ENCODE peak calls at places on chromosomes 4 and X, in ten cellular contexts. V is GM23338; I is upper lobe of left lung; P is Caco-2; E is colonic mucosa; H is tibial artery; Z is body of pancreas; W is right lobe of liver; K is CD8-positive, alpha-beta T cell; G is stomach. D is an unnamed sample. For H3K4me1, the result is how much of the 10 kb centered on the place peaks cover.

GRCh38 chr4:139950568-139950967 is 203.4 kb downstream of the MAML3 start:
- DNase-seq in V (no peak), I (peak), P (no peak), E (no peak), H (no peak), Z (no peak), W (no peak), K (no peak), G (no peak), D (no peak)

GRCh38 chr4:188400456-188400855 is 261.2 kb downstream of the TRIML1 start:
- DNase-seq in V (peak), I (no peak), P (no peak), E (no peak), H (no peak), Z (no peak), W (no peak), K (no peak), G (no peak), D (peak)

GRCh38 chrX:50913520-50913919 is 3.0 kb downstream of the BMP15 start:
- DNase-seq in V (no peak), I (no peak), P (no peak), E (no peak), H (no peak), Z (no peak), W (no peak), K (no peak), G (no peak), D (no peak)

GRCh38 chr4:23884261-23884660 is 5.6 kb downstream of the PPARGC1A start:
- DNase-seq in V (no peak), I (no peak), P (no peak), E (no peak), H (no peak), Z (no peak), W (no peak), K (no peak), G (no peak), D (no peak)

GRCh38 chr4:102420563-102421221 is 75.4 kb upstream of the SLC39A8 start:
- DNase-seq in V (peak), I (no peak), P (no peak), E (no peak), H (no peak), Z (no peak), W (no peak), K (no peak), G (no peak), D (peak)

GRCh38 chr4:104487105-104487504 is 7.6 kb downstream of the CXXC4 start:
- DNase-seq in V (peak), I (no peak), P (no peak), E (no peak), H (no peak), Z (peak), W (no peak), K (no peak), G (no peak), D (peak)

GRCh38 chr4:13248621-13249298 is 235.4 kb downstream of the RAB28 start:
- DNase-seq in V (peak), I (no peak), P (no peak), E (no peak), H (no peak), Z (no peak), W (no peak), K (no peak), G (no peak), D (peak)

GRCh38 chr4:53782468-53782865 is 191.2 kb upstream of the LNX1 start:
- DNase-seq in V (no peak), I (no peak), P (no peak), E (no peak), H (no peak), Z (no peak), W (no peak), K (no peak), G (no peak), D (no peak)

GRCh38 chr4:122583906-122584305 is 37.0 kb downstream of the IL21 start:
- DNase-seq in V (no peak), I (no peak), P (no peak), E (no peak), H (no peak), Z (no peak), W (no peak), K (no peak), G (no peak), D (no peak)

GRCh38 chr4:41145571-41146078 is 68.7 kb downstream of the APBB2 start:
- DNase-seq in V (no peak), I (no peak), P (peak), E (no peak), H (no peak), Z (no peak), W (no peak), K (no peak), G (no peak), D (no peak)

GRCh38 chr4:53346920-53347852 is 18.7 kb downstream of the SCFD2 start:
- DNase-seq in V (no peak), I (no peak), P (no peak), E (no peak), H (no peak), Z (no peak), W (no peak), K (no peak), G (no peak), D (peak)

GRCh38 chr4:20813698-20814097 is 113.4 kb downstream of the PACRGL start:
- DNase-seq in V (no peak), I (no peak), P (no peak), E (no peak), H (no peak), Z (peak), W (no peak), K (no peak), G (no peak), D (no peak)

GRCh38 chrX:2715066-2715600 is 24.0 kb downstream of the CD99 start:
- DNase-seq in V (no peak), I (no peak), P (peak), E (no peak), H (no peak), Z (no peak), W (no peak), K (no peak), G (no peak), D (no peak)

GRCh38 chrX:2712428-2712827 is 21.3 kb downstream of the CD99 start:
- DNase-seq in V (no peak), I (no peak), P (no peak), E (no peak), H (no peak), Z (no peak), W (no peak), K (no peak), G (no peak), D (no peak)

GRCh38 chrX:2711441-2711840 is 20.3 kb downstream of the CD99 start:
- DNase-seq in V (no peak), I (no peak), P (no peak), E (no peak), H (no peak), Z (no peak), W (no peak), K (no peak), G (no peak), D (no peak)

GRCh38 chrX:2714551-2714950 is 23.5 kb downstream of the CD99 start:
- DNase-seq in V (no peak), I (no peak), P (no peak), E (no peak), H (no peak), Z (no peak), W (no peak), K (no peak), G (no peak), D (no peak)

GRCh38 chrX:2712890-2713860 is 22.1 kb downstream of the CD99 start:
- DNase-seq in V (no peak), I (no peak), P (no peak), E (no peak), H (no peak), Z (no peak), W (no peak), K (no peak), G (no peak), D (no peak)
- H3K4me1 ChIP-seq in V (under half), I (under half), P (under half), E (under half), H (under half), Z (under half), W (under half), K (under half), G (under half), D (half or more)

DNA sequence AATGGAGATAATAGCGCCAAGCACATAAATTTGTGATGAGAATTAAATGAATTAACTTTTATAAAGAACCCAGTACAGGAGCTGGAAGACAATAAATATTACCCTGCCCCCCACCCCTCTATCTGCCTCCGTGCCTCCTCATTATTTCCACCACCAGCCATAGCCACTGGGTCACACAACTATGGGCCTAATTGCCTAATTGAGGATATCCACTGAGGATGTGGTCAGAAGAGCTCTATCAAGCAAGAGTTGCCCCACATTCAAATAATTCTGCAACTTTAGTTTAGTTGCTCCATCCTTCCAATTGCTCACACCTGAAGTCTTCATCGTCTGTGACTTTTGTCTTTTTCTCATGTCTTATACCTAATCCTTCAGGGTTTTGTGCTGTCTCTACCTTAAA is 9.5 kb upstream of the CXCL8 start:
- DNase-seq in V (no peak), I (peak), P (no peak), E (no peak), H (no peak), Z (no peak), W (no peak), K (no peak), G (no peak), D (no peak)
- H3K4me1 ChIP-seq in V (under half), I (half or more), P (under half), E (under half), H (under half), Z (under half), W (under half), K (under half), G (under half), D (under half)

DNA sequence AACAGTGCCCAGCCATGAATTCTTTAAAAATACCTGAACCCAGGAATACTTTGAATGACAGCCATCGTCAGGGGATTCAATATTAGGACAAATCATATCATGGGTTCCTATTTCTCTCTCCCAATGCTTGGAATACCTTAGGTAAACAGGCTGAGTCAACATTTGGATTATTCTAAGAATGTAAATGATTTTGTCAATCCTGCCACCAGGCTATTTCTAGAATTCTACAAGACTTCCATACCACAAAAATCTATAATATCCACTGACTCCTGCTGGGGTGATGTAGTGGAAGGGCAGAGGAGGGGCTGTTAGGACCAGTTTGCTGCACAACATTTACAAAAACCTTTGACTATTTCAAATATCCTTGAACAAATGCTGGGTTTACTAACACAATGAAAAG is 65.2 kb downstream of the IGFBP7 start:
- DNase-seq in V (no peak), I (no peak), P (no peak), E (no peak), H (no peak), Z (no peak), W (no peak), K (no peak), G (no peak), D (no peak)
- H3K4me1 ChIP-seq in V (under half), I (under half), P (under half), E (under half), H (half or more), Z (under half), W (under half), K (under half), G (under half), D (under half)

GRCh38 chr4:180532691-180533090 is 1710.5 kb upstream of the TENM3 start:
- DNase-seq in V (peak), I (no peak), P (no peak), E (no peak), H (no peak), Z (no peak), W (no peak), K (no peak), G (no peak), D (no peak)

GRCh38 chr4:180542445-180543100 is 1700.6 kb upstream of the TENM3 start:
- DNase-seq in V (no peak), I (no peak), P (no peak), E (no peak), H (no peak), Z (no peak), W (no peak), K (no peak), G (no peak), D (peak)

GRCh38 chr4:180539284-180539683 is 1703.9 kb upstream of the TENM3 start:
- DNase-seq in V (no peak), I (no peak), P (no peak), E (no peak), H (no peak), Z (no peak), W (no peak), K (no peak), G (no peak), D (no peak)

GRCh38 chr4:180541678-180542077 is 1701.5 kb upstream of the TENM3 start:
- DNase-seq in V (peak), I (no peak), P (no peak), E (no peak), H (no peak), Z (no peak), W (no peak), K (no peak), G (no peak), D (no peak)

GRCh38 chr4:180538384-180539052 is 1704.7 kb upstream of the TENM3 start:
- DNase-seq in V (peak), I (no peak), P (no peak), E (no peak), H (no peak), Z (no peak), W (no peak), K (no peak), G (no peak), D (no peak)
- H3K4me1 ChIP-seq in V (under half), I (under half), P (under half), E (under half), H (under half), Z (under half), W (under half), K (under half), G (under half), D (under half)

GRCh38 chr4:183129125-183129524 is 30.1 kb downstream of the WWC2 start:
- DNase-seq in V (no peak), I (no peak), P (no peak), E (no peak), H (no peak), Z (no peak), W (no peak), K (no peak), G (no peak), D (no peak)
- H3K4me1 ChIP-seq in V (under half), I (under half), P (under half), E (under half), H (under half), Z (under half), W (under half), K (under half), G (under half), D (under half)

GRCh38 chr4:148435654-148436406 is 6.4 kb downstream of the NR3C2 start:
- DNase-seq in V (no peak), I (no peak), P (no peak), E (peak), H (no peak), Z (peak), W (no peak), K (no peak), G (no peak), D (no peak)
- H3K4me1 ChIP-seq in V (under half), I (under half), P (under half), E (under half), H (half or more), Z (half or more), W (under half), K (half or more), G (under half), D (under half)